ENCODE peak calls at places on chromosomes 2 and 18, in six cellular contexts. Q is astrocyte of the spinal cord, J is heart right ventricle, M is astrocyte, Y is spleen, B is Ammon's horn. D is an unnamed sample.

GRCh38 chr18:44950685-44951195 is 270.1 kb downstream of the SETBP1 start:
- DNase-seq in B (no peak), J (no peak), Y (no peak), M (no peak), Q (no peak), D (no peak)

GRCh38 chr2:85971369-85971768 is 82.6 kb upstream of the ST3GAL5 start:
- DNase-seq in Y (no peak), M (peak; percentile 61), Q (peak; percentile 37), J (no peak), B (no peak), D (peak; percentile 74)

GRCh38 chr2:239266779-239267410 is 133.9 kb downstream of the HDAC4 start:
- DNase-seq in J (no peak), M (no peak), B (no peak), Q (no peak), Y (peak; percentile 83), D (no peak)

GRCh38 chr2:234135750-234136221 is 85.3 kb downstream of the SPP2 start:
- DNase-seq in M (peak; percentile 75), Q (peak; percentile 85), Y (peak; percentile 86), J (peak; percentile 25), B (peak; percentile 79), D (peak; percentile 76)

GRCh38 chr2:182951948-182952663 is 85.7 kb upstream of the FRZB start:
- DNase-seq in J (no peak), Y (no peak), M (peak; percentile 65), Q (peak; percentile 81), B (no peak), D (no peak)

GRCh38 chr2:55923091-55923977 is at the start of gene EFEMP1:
- DNase-seq in M (peak; percentile 58), Y (peak; percentile 73), B (peak; percentile 68), Q (peak; percentile 62), J (peak; percentile 52), D (peak; percentile 62)

GRCh38 chr2:99653433-99653832 is 163.6 kb upstream of the REV1 start:
- DNase-seq in Q (no peak), J (no peak), Y (no peak), B (no peak), M (no peak), D (no peak)

GRCh38 chr2:230697676-230698075 is 15.0 kb upstream of the CAB39 start:
- DNase-seq in B (no peak), J (no peak), Q (peak; percentile 50), M (peak; percentile 60), Y (no peak), D (peak; percentile 62)

GRCh38 chr2:219916761-219917160 is 289.3 kb downstream of the SLC4A3 start:
- DNase-seq in Y (no peak), J (no peak), Q (no peak), B (no peak), M (no peak), D (no peak)

GRCh38 chr2:191247381-191248057 is 2.3 kb downstream of the MYO1B start:
- DNase-seq in M (peak; percentile 98), J (peak; percentile 35), Q (peak; percentile 89), Y (no peak), B (no peak), D (peak; percentile 98)

GRCh38 chr2:219574509-219575311 is 2.6 kb downstream of the INHA start:
- DNase-seq in M (no peak), B (no peak), Q (no peak), J (no peak), Y (peak; percentile 71), D (no peak)

GRCh38 chr2:186697536-186697935 is 3.7 kb downstream of the FAM171B start:
- DNase-seq in M (no peak), J (no peak), Y (no peak), Q (no peak), B (no peak), D (peak; percentile 51)

GRCh38 chr2:227406177-227407031 is 18.7 kb upstream of the SCYGR1 start:
- DNase-seq in B (peak; percentile 85), Q (peak; percentile 97), M (peak; percentile 96), J (peak; percentile 73), Y (no peak), D (peak; percentile 99)

GRCh38 chr2:239953418-239954061 is 71.6 kb downstream of the NDUFA10 start:
- DNase-seq in B (no peak), Y (peak; percentile 55), M (peak; percentile 60), Q (peak; percentile 58), J (peak; percentile 56), D (peak; percentile 15)

GRCh38 chr18:55179460-55180195 is 220.4 kb upstream of the CCDC68 start:
- DNase-seq in Y (no peak), Q (peak; percentile 25), J (no peak), B (no peak), M (peak; percentile 72), D (peak; percentile 12)

GRCh38 chr2:192696857-192697256 is 502.1 kb upstream of the TMEFF2 start:
- DNase-seq in M (no peak), Q (no peak), Y (no peak), B (no peak), J (no peak), D (no peak)

GRCh38 chr2:12856934-12857660 is 140.4 kb downstream of the TRIB2 start:
- DNase-seq in Y (no peak), Q (peak; percentile 83), M (peak; percentile 92), J (no peak), B (no peak), D (peak; percentile 75)

GRCh38 chr2:3839489-3839888 is 136.1 kb downstream of the DCDC2C start:
- DNase-seq in Y (no peak), Q (no peak), M (no peak), J (no peak), B (peak; percentile 8), D (no peak)

GRCh38 chr2:219632758-219633101 is 5.3 kb downstream of the SLC4A3 start:
- DNase-seq in B (no peak), Q (no peak), Y (peak; percentile 74), M (no peak), J (peak; percentile 6), D (no peak)

GRCh38 chr2:44799754-44800153 is 141.7 kb upstream of the SIX3 start:
- DNase-seq in M (no peak), Y (no peak), Q (no peak), B (no peak), J (no peak), D (no peak)

GRCh38 chr2:237894396-237894979 is 35.1 kb downstream of the RAMP1 start:
- DNase-seq in M (no peak), Q (no peak), B (no peak), J (no peak), Y (peak; percentile 56), D (no peak)

GRCh38 chr18:55588001-55588875 is at the start of gene TCF4:
- DNase-seq in M (peak; percentile 47), B (peak; percentile 66), J (peak; percentile 73), Q (peak; percentile 64), Y (peak; percentile 89), D (peak; percentile 52)

GRCh38 chr2:139622691-139623090 is 842.5 kb upstream of the NXPH2 start:
- DNase-seq in J (no peak), Q (no peak), M (no peak), Y (no peak), B (no peak), D (no peak)

GRCh38 chr2:237277151-237277550 is 136.8 kb downstream of the COL6A3 start:
- DNase-seq in B (no peak), J (no peak), Y (no peak), Q (no peak), M (peak; percentile 69), D (no peak)

GRCh38 chr2:201696151-201696659 is 2.2 kb downstream of the MPP4 start:
- DNase-seq in M (peak; percentile 97), B (peak; percentile 8), Q (peak; percentile 95), J (no peak), Y (no peak), D (peak; percentile 96)

GRCh38 chr2:230864605-230865323 is at the start of gene ITM2C:
- DNase-seq in Y (peak; percentile 91), J (peak; percentile 52), Q (peak; percentile 38), M (peak; percentile 25), B (peak; percentile 78), D (peak; percentile 62)

GRCh38 chr2:16578081-16578480 is 87.6 kb downstream of the CYRIA start:
- DNase-seq in Q (no peak), M (no peak), Y (no peak), B (no peak), J (no peak), D (no peak)

GRCh38 chr2:133949595-133949994 is 304.3 kb upstream of the MGAT5 start:
- DNase-seq in B (no peak), M (no peak), Q (no peak), Y (no peak), J (no peak), D (no peak)

D was measured in IMR-90.